ENCODE peak calls at places on chromosome 7, in four cellular contexts. D is left lung, Y is germinal center, A is AG08396. K is an unnamed sample.

GRCh38 chr7:40232242-40232929 is 97.6 kb downstream of the SUGCT start:
- DNase-seq in D (no peak), Y (no peak), A (peak; percentile 27), K (peak; percentile 42)

GRCh38 chr7:149669121-149669818 is 104.1 kb downstream of the ZNF467 start:
- DNase-seq in D (no peak), A (no peak), Y (no peak), K (peak; percentile 51)

GRCh38 chr7:43281268-43281667 is 168.8 kb downstream of the HECW1 start:
- DNase-seq in Y (no peak), D (no peak), A (no peak), K (no peak)

GRCh38 chr7:123846217-123846891 is 1.4 kb downstream of the HYAL4 start:
- DNase-seq in Y (no peak), D (no peak), A (no peak), K (no peak)

GRCh38 chr7:137886266-137886665 is 39.5 kb upstream of the DGKI start:
- DNase-seq in Y (no peak), A (no peak), D (no peak), K (no peak)

GRCh38 chr7:3174515-3175318 is 126.3 kb upstream of the SDK1 start:
- DNase-seq in Y (no peak), D (no peak), A (no peak), K (peak; percentile 18)

GRCh38 chr7:55345292-55345691 is 19.8 kb upstream of the LANCL2 start:
- DNase-seq in D (no peak), Y (no peak), A (no peak), K (no peak)

GRCh38 chr7:134462337-134462925 is 3.5 kb upstream of the AKR1B1 start:
- DNase-seq in Y (no peak), D (no peak), A (peak; percentile 75), K (no peak)

GRCh38 chr7:70082026-70082655 is 483.9 kb downstream of the AUTS2 start:
- DNase-seq in D (no peak), Y (no peak), A (no peak), K (no peak)

GRCh38 chr7:120725376-120726039 is 132.4 kb downstream of the TSPAN12 start:
- DNase-seq in D (no peak), Y (peak; percentile 2), A (peak; percentile 20), K (peak; percentile 43)

GRCh38 chr7:117468174-117468573 is 11.7 kb upstream of the CFTR start:
- DNase-seq in Y (no peak), D (no peak), A (no peak), K (no peak)

GRCh38 chr7:73995330-73995729 is 32.6 kb upstream of the ELN start:
- DNase-seq in D (no peak), Y (no peak), A (no peak), K (no peak)

GRCh38 chr7:145718129-145718528 is 398.5 kb upstream of the CNTNAP2 start:
- DNase-seq in D (no peak), Y (no peak), A (no peak), K (no peak)

GRCh38 chr7:138865843-138866242 is 67.8 kb upstream of the ATP6V0A4 start:
- DNase-seq in Y (peak; percentile 9), A (no peak), D (no peak), K (no peak)

GRCh38 chr7:28419717-28420116 is 7.4 kb downstream of the CREB5 start:
- DNase-seq in Y (no peak), D (no peak), A (peak; percentile 60), K (no peak)

GRCh38 chr7:82339958-82340357 is 103.6 kb downstream of the CACNA2D1 start:
- DNase-seq in D (no peak), Y (no peak), A (no peak), K (no peak)

GRCh38 chr7:134920026-134920758 is 66.1 kb upstream of the AGBL3 start:
- DNase-seq in D (no peak), Y (no peak), A (peak; percentile 39), K (no peak)

GRCh38 chr7:106504620-106505019 is 156.3 kb downstream of the CCDC71L start:
- DNase-seq in D (no peak), Y (no peak), A (no peak), K (no peak)

GRCh38 chr7:12926236-12926635 is 238.8 kb downstream of the ARL4A start:
- DNase-seq in A (no peak), D (no peak), Y (no peak), K (no peak)

GRCh38 chr7:50851451-50851850 is 68.8 kb upstream of the GRB10 start:
- DNase-seq in A (no peak), D (no peak), Y (no peak), K (no peak)

GRCh38 chr7:158865462-158865922 is 9.1 kb downstream of the DYNC2I1 start:
- DNase-seq in D (no peak), A (no peak), Y (no peak), K (no peak)

GRCh38 chr7:50206521-50207250 is 97.8 kb upstream of the IKZF1 start:
- DNase-seq in A (no peak), D (no peak), Y (no peak), K (peak; percentile 38)

GRCh38 chr7:4882742-4883351 is 669 bp downstream of the RADIL start:
- DNase-seq in A (no peak), Y (no peak), D (no peak), K (no peak)

GRCh38 chr7:111381590-111381989 is 180.7 kb downstream of the IMMP2L start:
- DNase-seq in A (no peak), Y (no peak), D (no peak), K (no peak)

GRCh38 chr7:151566897-151567320 is 47.2 kb upstream of the RHEB start:
- DNase-seq in D (no peak), A (peak; percentile 57), Y (no peak), K (no peak)

GRCh38 chr7:138752568-138753518 is 45.0 kb upstream of the TMEM213 start:
- DNase-seq in A (no peak), Y (no peak), D (peak; percentile 49), K (peak; percentile 93)

GRCh38 chr7:82598958-82599357 is 155.4 kb upstream of the CACNA2D1 start:
- DNase-seq in A (peak; percentile 3), Y (no peak), D (no peak), K (no peak)

GRCh38 chr7:5243295-5243694 is 39.4 kb upstream of the SLC29A4 start:
- DNase-seq in Y (no peak), D (no peak), A (no peak), K (no peak)

GRCh38 chr7:45645141-45645969 is 71.2 kb downstream of the ADCY1 start:
- DNase-seq in D (no peak), A (no peak), Y (no peak), K (no peak)

GRCh38 chr7:106775552-106775936 is 89.5 kb upstream of the PIK3CG start:
- DNase-seq in Y (no peak), A (peak; percentile 50), D (no peak), K (peak; percentile 97)

GRCh38 chr7:20594023-20594422 is 21.4 kb upstream of the ABCB5 start:
- DNase-seq in Y (no peak), A (no peak), D (no peak), K (no peak)

K was measured in HCT116.